ENCODE peak calls at places on chromosomes 6 and 20, in seven cellular contexts. G, F, P, D, T, S and V are unnamed samples. For H3K27me3, the result is how much of the 10 kb centered on the place peaks cover.

GRCh38 chr6:35522660-35523658 is 10.3 kb upstream of the TULP1 start:
- DNase-seq in G (peak), F (peak), P (peak), D (no peak), T (peak), S (peak), V (peak)

GRCh38 chr6:27279513-27280063 is 32.1 kb downstream of the PRSS16 start:
- DNase-seq in G (no peak), F (no peak), P (no peak), D (no peak), T (no peak), S (no peak), V (no peak)

GRCh38 chr20:25300496-25301170 is 52.7 kb downstream of the PYGB start:
- DNase-seq in G (no peak), F (no peak), P (no peak), D (no peak), T (no peak), S (no peak), V (no peak)

GRCh38 chr6:1348675-1349074 is 36.8 kb downstream of the FOXQ1 start:
- DNase-seq in G (peak), F (no peak), P (no peak), D (no peak), T (no peak), S (no peak), V (no peak)

GRCh38 chr6:36780517-36781210 is 58.6 kb downstream of the CPNE5 start:
- DNase-seq in G (no peak), F (no peak), P (no peak), D (no peak), T (no peak), S (no peak), V (no peak)

GRCh38 chr6:128139519-128139918 is 238.7 kb upstream of the THEMIS start:
- DNase-seq in G (no peak), F (no peak), P (no peak), D (no peak), T (no peak), S (no peak), V (no peak)

GRCh38 chr6:14934011-14934410 is 311.9 kb upstream of the JARID2 start:
- DNase-seq in G (no peak), F (no peak), P (no peak), D (no peak), T (no peak), S (no peak), V (no peak)

GRCh38 chr6:63923139-63923739 is 287.6 kb downstream of the PHF3 start:
- DNase-seq in G (no peak), F (peak), P (no peak), D (peak), T (no peak), S (no peak), V (no peak)

GRCh38 chr6:169714595-169714994 is 9.7 kb downstream of the PHF10 start:
- DNase-seq in G (no peak), F (no peak), P (no peak), D (no peak), T (no peak), S (no peak), V (no peak)

GRCh38 chr6:11609324-11610071 is 71.9 kb downstream of the TMEM170B start:
- DNase-seq in G (peak), F (no peak), P (peak), D (no peak), T (peak), S (no peak), V (no peak)

GRCh38 chr6:5084787-5085637 is at the start of gene PPP1R3G:
- DNase-seq in G (peak), F (no peak), P (peak), D (no peak), T (no peak), S (no peak), V (no peak)

GRCh38 chr6:17705428-17705777 is 1.3 kb downstream of the NUP153 start:
- DNase-seq in G (peak), F (peak), P (peak), D (peak), T (peak), S (no peak), V (no peak)

GRCh38 chr6:110654096-110654820 is 161.0 kb downstream of the CDK19 start:
- DNase-seq in G (no peak), F (no peak), P (no peak), D (no peak), T (no peak), S (no peak), V (no peak)

GRCh38 chr6:30818426-30818841 is 65.9 kb upstream of the DDR1 start:
- DNase-seq in G (no peak), F (no peak), P (no peak), D (peak), T (no peak), S (no peak), V (no peak)

GRCh38 chr20:58450259-58450658 is 61.2 kb downstream of the VAPB start:
- DNase-seq in G (no peak), F (no peak), P (no peak), D (no peak), T (no peak), S (no peak), V (no peak)

GRCh38 chr6:3825851-3826581 is 23.2 kb upstream of the FAM50B start:
- DNase-seq in G (peak), F (peak), P (peak), D (peak), T (peak), S (peak), V (no peak)

GRCh38 chr6:123962508-123962907 is 158.8 kb downstream of the NKAIN2 start:
- DNase-seq in G (no peak), F (no peak), P (peak), D (no peak), T (no peak), S (no peak), V (no peak)

GRCh38 chr6:154249499-154250298 is 106.9 kb downstream of the IPCEF1 start:
- DNase-seq in G (no peak), F (no peak), P (no peak), D (no peak), T (no peak), S (no peak), V (no peak)

GRCh38 chr6:125611573-125612399 is 137.6 kb upstream of the HEY2 start:
- DNase-seq in G (peak), F (no peak), P (no peak), D (no peak), T (peak), S (no peak), V (no peak)

GRCh38 chr20:62219101-62219991 is 732 bp downstream of the HRH3 start:
- DNase-seq in G (no peak), F (no peak), P (no peak), D (no peak), T (no peak), S (no peak), V (no peak)

GRCh38 chr6:137707590-137708360 is 159.3 kb upstream of the TNFAIP3 start:
- DNase-seq in G (peak), F (peak), P (peak), D (peak), T (no peak), S (no peak), V (peak)

GRCh38 chr6:148746363-148747144 is at the start of gene UST:
- DNase-seq in G (peak), F (peak), P (peak), D (peak), T (peak), S (peak), V (peak)
- TF ChIP-seq CTCF in G (peak), F (peak), P (no peak), D (peak), T (peak), S (no peak), V (peak)

GRCh38 chr20:32348207-32348606 is 9.9 kb upstream of the ASXL1 start:
- DNase-seq in G (no peak), F (no peak), P (no peak), D (no peak), T (no peak), S (no peak), V (no peak)
- H3K27ac ChIP-seq in G (no peak), F (no peak), P (no peak), D (no peak), T (no peak), S (no peak), V (no peak)

GRCh38 chr20:49570828-49571552 is 3.1 kb upstream of the PTGIS start:
- DNase-seq in G (no peak), F (no peak), P (no peak), D (no peak), T (no peak), S (no peak), V (no peak)
- H3K27me3 ChIP-seq in G (under half), F (under half), P (under half), D (under half), T (under half), S (under half), V (half or more)

GRCh38 chr20:53162251-53162835 is 190.2 kb downstream of the TSHZ2 start:
- DNase-seq in G (peak), F (peak), P (peak), D (no peak), T (no peak), S (no peak), V (no peak)
- TF ChIP-seq CTCF in G (no peak), F (no peak), P (peak), D (no peak), T (no peak), S (peak), V (no peak)